ENCODE peak calls at places on chromosomes 7 and 10, in six cellular contexts. D, I, T, Q, Y and H are unnamed samples.
A peak's percentile ranks its signal among the peaks of the same experiment; 100 is the strongest.

GRCh38 chr10:47090042-47090441 is 178.8 kb downstream of the PTPN20 start:
- DNase-seq in D (no peak), I (no peak), T (no peak), Q (no peak), Y (no peak), H (no peak)

GRCh38 chr10:71398991-71399375 is 2.3 kb downstream of the CDH23 start:
- DNase-seq in D (no peak), I (no peak), T (no peak), Q (no peak), Y (no peak), H (no peak)

GRCh38 chr10:120131183-120131582 is 238.7 kb downstream of the SEC23IP start:
- DNase-seq in D (no peak), I (no peak), T (no peak), Q (no peak), Y (no peak), H (peak; percentile 13)

GRCh38 chr7:139913006-139913405 is 83.9 kb downstream of the TBXAS1 start:
- DNase-seq in D (no peak), I (no peak), T (no peak), Q (no peak), Y (no peak), H (no peak)

GRCh38 chr7:130942211-130942964 is 208.4 kb upstream of the KLF14 start:
- DNase-seq in D (peak; percentile 69), I (no peak), T (peak; percentile 50), Q (peak; percentile 84), Y (no peak), H (no peak)

GRCh38 chr7:23404546-23405239 is 65.6 kb downstream of the IGF2BP3 start:
- DNase-seq in D (no peak), I (no peak), T (no peak), Q (no peak), Y (no peak), H (peak; percentile 44)

GRCh38 chr7:45978010-45978681 is 57.1 kb upstream of the IGFBP3 start:
- DNase-seq in D (no peak), I (no peak), T (peak; percentile 89), Q (no peak), Y (no peak), H (peak; percentile 45)

GRCh38 chr7:88759216-88759955 is at the start of gene ZNF804B:
- DNase-seq in D (peak; percentile 5), I (peak; percentile 9), T (no peak), Q (peak; percentile 42), Y (no peak), H (peak; percentile 1)

GRCh38 chr10:117175215-117175900 is 21.9 kb upstream of the KCNK18 start:
- DNase-seq in D (peak; percentile 22), I (no peak), T (no peak), Q (peak; percentile 57), Y (peak; percentile 61), H (peak; percentile 33)

GRCh38 chr10:129799942-129800341 is 164.1 kb downstream of the EBF3 start:
- DNase-seq in D (no peak), I (no peak), T (no peak), Q (no peak), Y (no peak), H (no peak)

GRCh38 chr7:23333671-23334246 is 34.6 kb downstream of the MALSU1 start:
- DNase-seq in D (no peak), I (peak; percentile 15), T (no peak), Q (peak; percentile 61), Y (no peak), H (no peak)

GRCh38 chr10:103546401-103546800 is 52.9 kb downstream of the NEURL1 start:
- DNase-seq in D (no peak), I (no peak), T (no peak), Q (peak; percentile 17), Y (no peak), H (no peak)

GRCh38 chr7:47576031-47576908 is 5.6 kb downstream of the TNS3 start:
- DNase-seq in D (peak; percentile 78), I (peak; percentile 64), T (peak; percentile 97), Q (peak; percentile 87), Y (no peak), H (no peak)

DNA sequence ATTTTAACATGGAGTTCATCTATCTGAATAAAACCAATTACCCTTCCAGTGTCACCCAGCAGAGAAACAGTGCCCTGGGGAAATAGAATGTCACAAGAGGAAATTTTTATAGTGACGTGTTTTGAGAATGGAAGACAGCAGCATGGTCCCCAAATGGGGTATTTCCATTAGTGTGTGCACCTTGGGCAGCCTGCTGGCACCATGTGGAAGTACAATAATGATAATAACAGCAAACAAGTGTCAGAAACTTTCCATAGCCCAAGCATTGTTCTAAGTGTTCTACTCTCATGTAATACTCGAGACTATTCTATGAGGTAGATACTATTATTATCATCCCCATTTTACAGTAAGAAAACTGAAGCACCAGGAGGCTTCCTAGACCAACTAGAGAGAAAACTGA is 2.2 kb upstream of the PDE1C start:
- DNase-seq in D (no peak), I (no peak), T (no peak), Q (no peak), Y (no peak), H (no peak)
- TF ChIP-seq CTCF in D (no peak), I (no peak), T (peak; percentile 56), Q (no peak), Y (no peak), H (no peak)

DNA sequence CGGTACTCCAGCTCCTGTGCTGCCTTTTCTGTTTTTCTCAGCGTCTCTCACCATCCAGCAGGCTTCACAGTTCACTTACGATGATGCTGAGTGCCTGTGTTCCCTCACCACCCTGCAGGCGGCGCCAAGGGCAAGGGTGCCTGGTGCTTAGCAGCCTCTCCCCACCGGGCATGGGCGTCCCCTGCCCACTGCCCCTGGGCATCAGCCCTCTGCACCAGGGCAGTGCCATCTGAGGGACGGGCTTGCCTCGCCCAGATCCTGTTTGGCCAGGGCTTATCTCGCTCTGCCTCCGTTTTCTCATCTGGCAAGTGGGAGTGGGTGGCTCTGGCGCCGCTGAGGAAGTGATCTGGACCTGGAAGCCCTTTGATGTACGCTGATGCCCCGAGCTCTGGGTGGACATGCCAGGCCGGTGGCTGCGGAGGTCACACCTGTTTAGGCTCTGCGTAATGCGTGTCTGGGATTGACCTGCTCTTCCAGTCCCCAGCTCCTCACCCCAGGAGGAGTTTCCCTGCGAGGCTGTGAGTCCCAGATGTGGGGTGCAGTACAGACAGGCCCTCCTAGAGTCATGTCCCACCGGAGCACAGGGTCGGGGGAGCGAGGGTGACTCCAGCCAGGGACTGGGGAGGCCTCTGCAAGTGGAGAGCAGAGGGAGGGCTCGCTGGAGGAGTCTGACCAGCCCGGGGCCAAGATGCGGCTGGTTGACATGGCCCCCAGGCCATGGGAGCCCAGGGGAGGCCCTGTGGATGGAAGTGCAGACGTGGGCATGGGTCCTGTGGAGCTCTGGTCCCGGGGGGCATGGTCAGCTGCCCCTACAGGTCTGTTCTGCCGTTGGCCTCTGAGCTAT is 11.8 kb downstream of the TTYH3 start:
- DNase-seq in D (no peak), I (no peak), T (no peak), Q (no peak), Y (no peak), H (peak; percentile 50)
- TF ChIP-seq CTCF in D (no peak), I (no peak), T (peak; percentile 18), Q (no peak), Y (peak; percentile 9), H (peak; percentile 15)

GRCh38 chr10:22334414-22335203 is 10.7 kb upstream of the SPAG6 start:
- DNase-seq in D (no peak), I (peak; percentile 23), T (no peak), Q (peak; percentile 50), Y (no peak), H (no peak)

GRCh38 chr10:22333667-22334282 is 11.5 kb upstream of the SPAG6 start:
- DNase-seq in D (no peak), I (no peak), T (no peak), Q (no peak), Y (no peak), H (no peak)

GRCh38 chr10:22338260-22338894 is 6.9 kb upstream of the SPAG6 start:
- DNase-seq in D (no peak), I (no peak), T (no peak), Q (no peak), Y (no peak), H (no peak)

GRCh38 chr10:22333167-22333566 is 12.1 kb upstream of the SPAG6 start:
- DNase-seq in D (no peak), I (no peak), T (no peak), Q (no peak), Y (no peak), H (no peak)

DNA sequence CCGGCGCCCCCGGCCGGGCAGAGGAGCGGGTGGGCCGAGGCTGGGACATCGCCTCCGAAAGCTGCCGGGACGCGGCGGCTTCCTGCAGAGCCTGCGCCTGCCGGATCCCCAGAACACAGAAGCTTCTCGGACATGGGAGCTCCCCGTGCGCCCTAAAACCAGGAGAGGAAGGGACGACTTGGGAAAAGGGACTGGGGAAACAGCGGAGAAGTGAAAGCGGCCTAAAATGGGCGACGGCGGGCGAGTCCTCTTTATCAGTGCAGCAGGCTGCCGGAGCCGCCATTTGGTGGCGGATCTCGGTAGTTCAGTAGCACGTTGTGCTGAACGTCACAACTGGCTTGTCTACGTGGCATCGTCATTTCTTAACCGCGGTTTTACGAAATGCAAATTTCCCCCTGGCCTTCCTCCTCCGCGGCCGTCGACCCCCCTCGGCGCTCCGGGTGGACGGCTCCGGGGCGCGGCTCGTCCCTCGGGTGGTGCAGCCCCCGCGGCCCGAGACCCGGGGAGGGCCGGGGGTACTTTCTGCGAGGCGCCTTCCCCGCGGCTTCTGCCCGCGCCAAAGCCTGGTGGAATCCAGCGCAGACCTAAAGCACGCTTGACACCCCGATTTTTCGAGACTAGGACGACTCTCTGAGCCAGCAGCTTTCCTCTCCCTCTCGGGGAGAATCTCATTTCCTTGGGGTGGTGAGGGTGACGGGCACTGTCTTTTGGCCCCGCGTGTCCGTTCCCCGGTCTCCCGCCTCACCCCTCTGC is 9.9 kb upstream of the SPAG6 start:
- DNase-seq in D (peak; percentile 61), I (peak; percentile 37), T (peak; percentile 16), Q (peak; percentile 72), Y (peak; percentile 71), H (peak; percentile 79)
- TF ChIP-seq CTCF in D (peak; percentile 48), I (no peak), T (no peak), Q (peak; percentile 16), Y (peak; percentile 18), H (no peak)

GRCh38 chr10:116133641-116134040 is 139.4 kb downstream of the GFRA1 start:
- DNase-seq in D (no peak), I (no peak), T (no peak), Q (no peak), Y (no peak), H (no peak)
- TF ChIP-seq CTCF in D (no peak), I (no peak), T (no peak), Q (no peak), Y (no peak), H (no peak)

DNA sequence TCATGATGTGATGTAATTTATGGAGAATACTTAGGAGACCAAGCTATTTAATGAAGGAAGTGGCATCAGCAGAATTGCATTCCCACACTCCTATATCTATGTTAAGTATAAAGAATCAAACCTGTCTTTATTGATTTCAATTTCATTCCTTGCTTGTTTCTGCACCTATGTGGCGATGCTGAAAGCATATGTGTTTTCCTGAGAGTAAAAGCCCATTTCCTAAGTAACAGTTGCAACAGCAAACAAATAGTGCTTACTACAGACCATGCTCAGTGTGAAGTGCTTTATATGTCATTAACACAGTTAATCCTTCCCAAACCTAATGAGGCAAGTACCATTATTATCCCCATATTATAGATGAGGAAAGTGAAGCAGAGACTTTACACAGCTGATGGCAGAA is 552.1 kb downstream of the PARD3 start:
- DNase-seq in D (no peak), I (no peak), T (no peak), Q (no peak), Y (no peak), H (no peak)
- TF ChIP-seq CTCF in D (no peak), I (no peak), T (no peak), Q (no peak), Y (no peak), H (no peak)

GRCh38 chr10:43667317-43667731 is 18.6 kb upstream of the ZNF32 start:
- DNase-seq in D (no peak), I (peak; percentile 49), T (no peak), Q (no peak), Y (no peak), H (no peak)
- TF ChIP-seq CTCF in D (no peak), I (peak; percentile 36), T (no peak), Q (peak; percentile 14), Y (peak; percentile 22), H (no peak)